ENCODE peak calls at places on chromosomes 7 and 10, in four cellular contexts. A is right cardiac atrium; E is CD4-positive, CD25-positive, alpha-beta regulatory T cell; D is right lobe of liver. M is an unnamed sample.

GRCh38 chr7:32660936-32661335 is 165.6 kb downstream of the AVL9 start:
- DNase-seq in A (no peak), E (no peak), D (no peak), M (no peak)

GRCh38 chr10:62015994-62016393 is 114.5 kb downstream of the ARID5B start:
- DNase-seq in A (no peak), E (no peak), D (no peak), M (no peak)

GRCh38 chr7:12839508-12840153 is 152.2 kb downstream of the ARL4A start:
- DNase-seq in A (no peak), E (no peak), D (no peak), M (no peak)

GRCh38 chr10:9012312-9012711 is 957.8 kb downstream of the GATA3 start:
- DNase-seq in A (no peak), E (no peak), D (no peak), M (no peak)

GRCh38 chr10:59331661-59332060 is 30.7 kb downstream of the FAM13C start:
- DNase-seq in A (no peak), E (no peak), D (no peak), M (no peak)

GRCh38 chr10:12606461-12606860 is 257.1 kb downstream of the CAMK1D start:
- DNase-seq in A (no peak), E (no peak), D (no peak), M (peak)

GRCh38 chr7:24722386-24723177 is 34.7 kb downstream of the GSDME start:
- DNase-seq in A (no peak), E (no peak), D (no peak), M (no peak)

GRCh38 chr7:150934045-150934766 is 43.9 kb downstream of the KCNH2 start:
- DNase-seq in A (no peak), E (no peak), D (no peak), M (no peak)

GRCh38 chr10:71134732-71135211 is 77.6 kb upstream of the UNC5B start:
- DNase-seq in A (no peak), E (no peak), D (no peak), M (no peak)

GRCh38 chr10:104274762-104275721 is 6.1 kb downstream of the GSTO2 start:
- DNase-seq in A (peak), E (peak), D (peak), M (no peak)

GRCh38 chr10:107280293-107280692 is 115.8 kb upstream of the SORCS1 start:
- DNase-seq in A (no peak), E (no peak), D (no peak), M (no peak)

GRCh38 chr7:101984997-101985645 is 167.7 kb downstream of the CUX1 start:
- DNase-seq in A (peak), E (no peak), D (no peak), M (no peak)

GRCh38 chr10:118047363-118047719 is 600 bp upstream of the RAB11FIP2 start:
- DNase-seq in A (peak), E (no peak), D (peak), M (no peak)

GRCh38 chr10:70274643-70275042 is 9.2 kb downstream of the NPFFR1 start:
- DNase-seq in A (no peak), E (no peak), D (no peak), M (no peak)

GRCh38 chr7:46212425-46213153 is 291.5 kb upstream of the IGFBP3 start:
- DNase-seq in A (no peak), E (no peak), D (no peak), M (no peak)

GRCh38 chr7:107353701-107354100 is 116.2 kb upstream of the GPR22 start:
- DNase-seq in A (no peak), E (no peak), D (no peak), M (no peak)

GRCh38 chr7:129277629-129278028 is 52.8 kb downstream of the AHCYL2 start:
- DNase-seq in A (no peak), E (no peak), D (no peak), M (no peak)

GRCh38 chr10:32239770-32240169 is 107.2 kb downstream of the EPC1 start:
- DNase-seq in A (no peak), E (no peak), D (no peak), M (no peak)

GRCh38 chr7:133389727-133390126 is 136.8 kb downstream of the EXOC4 start:
- DNase-seq in A (no peak), E (no peak), D (no peak), M (no peak)

GRCh38 chr7:94297397-94297838 is 97.3 kb upstream of the COL1A2 start:
- DNase-seq in A (peak), E (no peak), D (no peak), M (no peak)

GRCh38 chr7:132548489-132549078 is 27.7 kb downstream of the PLXNA4 start:
- DNase-seq in A (no peak), E (no peak), D (no peak), M (no peak)

GRCh38 chr7:87110778-87111177 is 41.5 kb upstream of the DMTF1 start:
- DNase-seq in A (no peak), E (no peak), D (no peak), M (no peak)

GRCh38 chr7:133477786-133478185 is 224.9 kb downstream of the EXOC4 start:
- DNase-seq in A (no peak), E (no peak), D (no peak), M (no peak)

GRCh38 chr7:8434290-8435002 is 1.0 kb downstream of the NXPH1 start:
- DNase-seq in A (no peak), E (no peak), D (no peak), M (no peak)

GRCh38 chr10:112650588-112651030 is 203.6 kb downstream of the VTI1A start:
- DNase-seq in A (no peak), E (no peak), D (no peak), M (no peak)

GRCh38 chr7:48964074-48964473 is 39.7 kb downstream of the CDC14C start:
- DNase-seq in A (no peak), E (no peak), D (no peak), M (no peak)

GRCh38 chr7:103388469-103389140 is 41.2 kb downstream of the PSMC2 start:
- DNase-seq in A (no peak), E (no peak), D (peak), M (no peak)

GRCh38 chr7:30238721-30239441 is 45.5 kb upstream of the ZNRF2 start:
- DNase-seq in A (peak), E (peak), D (peak), M (no peak)

GRCh38 chr7:47067215-47067614 is 514.7 kb downstream of the TNS3 start:
- DNase-seq in A (no peak), E (no peak), D (no peak), M (no peak)

GRCh38 chr10:32650246-32650655 is 204.3 kb downstream of the CCDC7 start:
- DNase-seq in A (no peak), E (peak), D (no peak), M (peak)

GRCh38 chr10:104780165-104780564 is 139.1 kb downstream of the SORCS3 start:
- DNase-seq in A (no peak), E (no peak), D (no peak), M (no peak)

GRCh38 chr10:36608251-36608650 is 517.1 kb upstream of the ANKRD30A start:
- DNase-seq in A (no peak), E (no peak), D (no peak), M (no peak)

GRCh38 chr10:101774589-101775272 is 1.2 kb downstream of the FGF8 start:
- DNase-seq in A (peak), E (peak), D (no peak), M (no peak)

GRCh38 chr10:50972591-50972990 is 87.2 kb upstream of the A1CF start:
- DNase-seq in A (no peak), E (no peak), D (no peak), M (no peak)

GRCh38 chr7:35793225-35793579 is 7.7 kb upstream of the SEPTIN7 start:
- DNase-seq in A (no peak), E (no peak), D (no peak), M (no peak)

GRCh38 chr10:69312537-69312936 is 34.2 kb downstream of the HK1 start:
- DNase-seq in A (no peak), E (no peak), D (no peak), M (no peak)

GRCh38 chr10:86699991-86700840 is 31.9 kb downstream of the LDB3 start:
- DNase-seq in A (peak), E (no peak), D (no peak), M (no peak)

GRCh38 chr10:24570658-24571426 is 152.8 kb downstream of the ARHGAP21 start:
- DNase-seq in A (no peak), E (no peak), D (no peak), M (no peak)

GRCh38 chr10:24574161-24574560 is 149.5 kb downstream of the ARHGAP21 start:
- DNase-seq in A (no peak), E (no peak), D (no peak), M (no peak)

GRCh38 chr10:24574578-24575155 is 149.0 kb downstream of the ARHGAP21 start:
- DNase-seq in A (no peak), E (no peak), D (no peak), M (no peak)

GRCh38 chr10:24569828-24570657 is 153.6 kb downstream of the ARHGAP21 start:
- DNase-seq in A (no peak), E (no peak), D (no peak), M (no peak)

GRCh38 chr10:24571870-24572450 is 151.7 kb downstream of the ARHGAP21 start:
- DNase-seq in A (no peak), E (no peak), D (no peak), M (no peak)
- H3K27ac ChIP-seq in A (no peak), E (no peak), D (no peak), M (no peak)

GRCh38 chr10:18400201-18400910 is 251.0 kb downstream of the NSUN6 start:
- DNase-seq in A (no peak), E (peak), D (peak), M (no peak)
- H3K4me3 ChIP-seq in A (no peak), E (peak), D (peak), M (no peak)

GRCh38 chr10:6161913-6162312 is 40.8 kb upstream of the PFKFB3 start:
- DNase-seq in A (no peak), E (no peak), D (no peak), M (no peak)

GRCh38 chr10:6165221-6165725 is 37.5 kb upstream of the PFKFB3 start:
- DNase-seq in A (no peak), E (no peak), D (no peak), M (no peak)

GRCh38 chr10:6163364-6164270 is 39.1 kb upstream of the PFKFB3 start:
- DNase-seq in A (peak), E (peak), D (peak), M (peak)

GRCh38 chr10:6162589-6163356 is 40.0 kb upstream of the PFKFB3 start:
- DNase-seq in A (no peak), E (no peak), D (no peak), M (no peak)

DNA sequence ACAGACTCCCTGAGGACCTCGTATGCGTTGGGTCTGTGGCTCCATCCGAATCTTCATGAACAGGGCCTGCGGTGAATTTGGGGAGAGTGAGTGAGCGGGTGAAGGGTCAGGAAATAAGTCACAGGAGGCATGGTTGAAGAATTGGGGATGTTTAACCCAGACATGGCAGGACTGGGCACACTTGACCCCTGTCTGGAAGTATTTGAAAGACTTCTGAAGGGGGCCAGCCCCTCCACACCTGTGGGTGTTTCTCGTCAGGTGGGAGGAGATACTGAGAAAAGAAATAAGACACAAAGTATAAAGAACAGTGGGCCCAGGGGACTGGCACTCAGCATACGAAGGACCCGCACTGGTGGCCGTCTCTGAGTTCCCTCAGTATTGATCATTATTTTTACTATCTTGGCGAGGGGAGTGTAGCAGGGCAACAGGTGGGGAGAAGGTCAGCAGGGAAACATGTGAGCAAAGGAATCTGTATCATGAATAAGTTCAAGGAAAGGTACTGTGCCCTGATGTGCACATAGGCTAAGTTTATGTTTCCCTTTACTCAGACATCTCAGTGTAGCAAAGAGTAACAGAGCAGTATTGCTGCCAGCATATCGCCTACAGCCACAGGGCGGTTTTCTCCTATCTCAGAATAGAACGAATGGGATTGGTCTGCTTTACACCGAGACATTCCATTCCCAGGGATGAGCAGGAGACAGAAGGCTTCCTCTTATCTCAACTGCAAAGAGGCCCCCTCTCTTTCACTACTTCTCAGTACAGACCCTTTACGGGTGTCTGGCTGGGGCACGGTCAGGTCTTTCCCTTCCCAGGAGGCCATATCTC is 38.2 kb upstream of the PFKFB3 start:
- DNase-seq in A (no peak), E (no peak), D (no peak), M (no peak)
- H3K27ac ChIP-seq in A (peak), E (peak), D (peak), M (peak)

GRCh38 chr10:116270691-116271592 is 2.1 kb downstream of the GFRA1 start:
- DNase-seq in A (peak), E (no peak), D (peak), M (no peak)

GRCh38 chr10:116272497-116273221 is at the start of gene GFRA1:
- DNase-seq in A (peak), E (no peak), D (peak), M (no peak)

GRCh38 chr10:116271593-116272496 is 1.2 kb downstream of the GFRA1 start:
- DNase-seq in A (peak), E (no peak), D (peak), M (no peak)

GRCh38 chr10:116278832-116279231 is 5.8 kb upstream of the GFRA1 start:
- DNase-seq in A (no peak), E (no peak), D (no peak), M (no peak)

GRCh38 chr10:116274141-116274861 is 1.3 kb upstream of the GFRA1 start:
- DNase-seq in A (peak), E (no peak), D (peak), M (no peak)
- H3K4me3 ChIP-seq in A (peak), E (no peak), D (peak), M (no peak)

DNA sequence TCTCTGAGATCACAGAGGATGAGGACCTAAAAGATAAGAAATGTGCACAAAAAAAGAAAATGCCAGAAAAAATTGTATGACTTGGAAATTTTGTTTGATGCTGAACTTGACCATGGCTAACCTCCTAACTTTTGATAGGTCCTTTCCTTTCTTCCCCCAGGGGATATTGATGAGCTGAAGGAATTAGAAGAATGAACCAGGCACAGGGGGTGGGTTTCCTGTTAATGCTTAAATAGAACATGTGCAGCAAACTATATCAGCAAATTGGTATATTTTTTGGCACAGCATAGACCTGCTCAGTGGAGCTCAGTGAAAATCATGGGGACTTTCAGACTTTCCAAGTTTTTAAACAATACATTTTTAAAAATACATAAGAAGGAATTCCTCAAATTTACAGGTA is 300.7 kb downstream of the HDAC9 start:
- DNase-seq in A (no peak), E (no peak), D (no peak), M (no peak)
- H3K27ac ChIP-seq in A (no peak), E (no peak), D (no peak), M (no peak)

DNA sequence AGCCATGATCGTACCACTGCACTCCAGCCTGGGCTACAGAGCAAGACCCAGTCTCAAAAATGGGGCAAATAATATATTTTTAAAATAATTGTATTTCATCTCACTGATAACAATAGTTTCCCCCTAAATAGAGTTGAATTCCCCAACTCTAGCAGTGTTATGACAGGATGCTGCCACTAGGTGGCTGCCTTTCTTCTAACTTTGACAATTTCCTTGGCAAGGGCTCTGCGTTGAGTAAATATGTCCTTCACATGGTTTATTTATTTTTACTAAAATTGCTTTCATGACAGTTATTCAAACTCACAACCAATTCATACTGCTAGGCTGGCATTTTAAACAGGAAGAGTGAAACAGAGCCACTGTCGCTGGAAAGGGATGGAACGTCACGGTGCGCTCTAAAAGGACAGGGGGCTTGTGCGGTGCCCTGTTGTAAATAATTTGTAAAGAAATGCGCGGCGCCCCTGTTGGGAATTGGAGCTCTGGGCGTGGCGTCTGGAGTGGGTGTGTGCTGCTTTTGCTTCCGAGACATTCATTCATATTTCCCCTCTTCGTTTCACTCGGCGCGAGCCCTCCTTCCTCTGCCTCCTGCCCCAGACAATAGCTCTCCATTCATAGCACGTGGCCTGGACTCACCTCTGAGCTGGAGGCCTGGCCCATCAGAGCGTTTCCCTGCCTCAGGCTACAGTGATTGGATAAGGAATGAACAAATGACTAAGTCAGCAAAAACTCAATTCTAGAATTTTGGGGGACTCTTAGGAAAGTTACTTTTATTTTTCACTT is 20.5 kb upstream of the PITRM1 start:
- DNase-seq in A (no peak), E (peak), D (no peak), M (peak)
- H3K4me3 ChIP-seq in A (peak), E (no peak), D (no peak), M (no peak)

GRCh38 chr10:77873558-77874380 is 52.8 kb downstream of the DLG5 start:
- DNase-seq in A (peak), E (peak), D (no peak), M (peak)
- H3K27ac ChIP-seq in A (peak), E (no peak), D (no peak), M (peak)

DNA sequence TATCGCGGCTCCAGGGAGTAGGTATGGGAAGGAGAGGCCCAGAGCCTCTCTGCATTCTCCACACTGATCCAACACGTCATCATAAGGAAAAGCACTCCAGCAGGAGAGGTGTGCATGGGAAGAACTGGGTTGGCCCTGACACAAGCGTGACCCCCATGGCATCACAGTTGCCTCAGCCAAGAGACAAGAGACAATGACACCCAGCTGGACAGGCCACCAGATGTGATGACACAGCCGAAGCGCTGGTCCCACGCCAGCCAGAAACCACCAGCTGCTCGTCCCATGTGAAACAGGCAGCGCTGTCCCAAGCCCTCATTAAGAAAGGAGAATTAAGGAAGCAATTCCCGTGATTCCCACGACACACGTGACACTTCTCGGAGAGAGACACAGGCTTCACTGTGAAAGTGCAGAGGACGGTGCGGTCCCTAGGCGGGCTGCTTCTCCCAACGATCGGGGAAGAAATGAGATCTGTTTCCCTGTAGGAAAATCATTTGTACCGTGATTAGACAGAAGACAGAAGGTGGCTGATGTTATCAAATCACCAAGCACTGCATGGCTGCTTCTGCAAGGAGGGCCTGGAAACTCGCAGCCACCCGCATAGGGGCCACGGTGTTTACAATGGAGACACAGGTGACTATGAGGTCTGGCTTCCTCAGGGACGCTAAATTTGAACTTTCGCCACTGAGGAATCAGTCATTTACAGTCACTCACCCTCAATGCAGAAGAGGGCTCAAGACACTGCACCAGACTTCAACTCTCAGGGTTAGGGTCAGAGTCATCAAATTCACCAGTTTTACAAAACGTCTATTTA is 74.5 kb downstream of the DIP2C start:
- DNase-seq in A (no peak), E (no peak), D (no peak), M (no peak)
- H3K4me3 ChIP-seq in A (no peak), E (no peak), D (no peak), M (no peak)

M was measured in DND-41.